ENCODE peak calls at places on chromosome 10, in six cellular contexts. F is GM12878, L is hepatocyte, J is A549, I is colonic mucosa, T is keratinocyte. A is an unnamed sample.

GRCh38 chr10:68800196-68800595 is 27.1 kb upstream of the STOX1 start:
- DNase-seq in I (no peak), T (no peak), J (no peak), F (no peak), L (no peak), A (no peak)

GRCh38 chr10:80137031-80137712 is 4.6 kb downstream of the PLAC9 start:
- DNase-seq in I (no peak), F (no peak), L (peak), T (no peak), J (no peak), A (peak)

GRCh38 chr10:86646933-86647332 is 7.4 kb upstream of the OPN4 start:
- DNase-seq in I (no peak), F (no peak), J (no peak), T (no peak), L (no peak), A (no peak)

GRCh38 chr10:27099448-27099847 is 846 bp downstream of the ANKRD26 start:
- DNase-seq in T (no peak), L (no peak), J (no peak), F (no peak), I (no peak), A (no peak)

GRCh38 chr10:79070091-79070610 is 1.4 kb downstream of the ZMIZ1 start:
- DNase-seq in J (no peak), I (peak), T (no peak), L (peak), F (no peak), A (no peak)

GRCh38 chr10:30630571-30630970 is 1.0 kb upstream of the LYZL2 start:
- DNase-seq in F (no peak), L (no peak), J (no peak), I (no peak), T (no peak), A (no peak)

GRCh38 chr10:125160856-125161569 is 650 bp upstream of the CTBP2 start:
- DNase-seq in F (no peak), L (peak), T (no peak), J (peak), I (peak), A (peak)

GRCh38 chr10:131811239-131812011 is 89.4 kb upstream of the PPP2R2D start:
- DNase-seq in J (no peak), T (no peak), I (peak), L (no peak), F (no peak), A (no peak)

GRCh38 chr10:110641256-110641655 is 2.9 kb upstream of the RBM20 start:
- DNase-seq in J (peak), F (no peak), I (no peak), L (peak), T (no peak), A (no peak)

GRCh38 chr10:80357000-80357803 is 621 bp downstream of the DYDC2 start:
- DNase-seq in L (peak), F (no peak), T (no peak), J (peak), I (no peak), A (no peak)

GRCh38 chr10:116030576-116030975 is 242.4 kb downstream of the GFRA1 start:
- DNase-seq in T (no peak), J (no peak), F (no peak), I (no peak), L (peak), A (no peak)

DNA sequence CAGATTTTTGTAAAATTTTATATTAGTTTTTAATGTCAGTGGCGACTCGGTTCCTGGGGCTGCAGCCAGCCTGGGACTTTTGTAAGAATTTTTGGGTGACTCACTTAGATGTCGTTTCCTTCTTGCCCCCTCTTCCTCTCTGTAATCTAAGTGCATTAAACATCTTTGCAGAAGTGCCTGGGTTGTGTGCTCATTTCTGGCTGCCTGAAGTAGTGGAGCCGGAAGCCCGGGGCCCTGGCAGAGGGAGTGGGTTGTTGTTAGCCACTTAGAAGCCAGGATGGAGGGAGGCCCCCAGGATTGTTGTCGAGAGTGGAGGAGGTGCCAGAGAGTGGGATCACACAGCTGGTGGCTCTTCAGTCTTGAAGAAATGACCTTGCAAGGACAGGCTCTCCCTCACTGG is 11.0 kb upstream of the TRIM8 start:
- DNase-seq in I (no peak), L (no peak), J (no peak), T (no peak), F (no peak), A (no peak)
- H3K27ac ChIP-seq in I (peak), L (peak), J (peak), T (no peak), F (no peak), A (peak)

GRCh38 chr10:17084989-17085725 is 44.5 kb downstream of the CUBN start:
- DNase-seq in T (no peak), J (no peak), L (no peak), I (no peak), F (no peak), A (no peak)
- H3K27ac ChIP-seq in T (no peak), J (no peak), L (no peak), I (no peak), F (no peak), A (no peak)

GRCh38 chr10:123890761-123891146 is 853 bp downstream of the CPXM2 start:
- DNase-seq in J (no peak), I (no peak), F (no peak), L (no peak), T (no peak), A (no peak)
- H3K27ac ChIP-seq in J (no peak), I (peak), F (no peak), L (no peak), T (no peak), A (no peak)

DNA sequence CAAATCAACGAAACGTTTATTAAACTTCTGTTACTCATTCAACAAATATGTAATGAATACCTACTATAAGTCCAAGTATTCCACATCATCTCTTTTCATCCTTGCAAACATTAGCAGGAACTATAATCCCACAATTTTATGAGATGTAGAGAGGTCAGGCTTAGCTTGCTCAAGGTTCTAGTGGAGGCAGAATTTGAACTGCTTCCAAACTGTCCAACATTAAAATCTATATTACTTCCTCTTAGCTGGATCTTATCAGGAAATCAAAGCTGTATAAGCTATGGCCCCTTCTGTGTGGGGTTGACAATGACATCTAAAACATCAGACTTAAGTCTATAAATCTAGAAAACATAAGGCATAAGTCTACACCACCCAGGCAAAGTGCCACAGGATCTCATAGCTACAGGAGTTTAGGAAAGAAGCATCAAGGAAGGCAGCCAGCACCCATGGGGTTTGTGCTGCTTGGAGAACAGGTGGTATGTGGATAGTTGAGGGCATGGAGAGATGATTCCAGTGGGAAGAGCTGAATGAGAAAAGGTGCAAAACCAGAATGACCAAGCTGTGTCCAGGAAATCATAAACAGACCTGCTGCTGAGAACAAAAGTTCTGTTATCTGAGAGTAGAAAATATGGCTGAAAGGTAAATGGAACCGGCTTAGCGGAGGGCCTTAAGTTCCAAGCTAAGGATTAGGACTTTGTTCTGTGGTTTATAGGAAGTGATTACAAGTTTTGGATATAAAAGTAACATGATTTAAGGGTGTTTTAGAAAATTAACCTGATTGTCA is 34.5 kb downstream of the PAPSS2 start:
- DNase-seq in L (no peak), J (peak), T (no peak), I (peak), F (no peak), A (no peak)
- H3K27ac ChIP-seq in L (peak), J (peak), T (no peak), I (peak), F (no peak), A (no peak)

DNA sequence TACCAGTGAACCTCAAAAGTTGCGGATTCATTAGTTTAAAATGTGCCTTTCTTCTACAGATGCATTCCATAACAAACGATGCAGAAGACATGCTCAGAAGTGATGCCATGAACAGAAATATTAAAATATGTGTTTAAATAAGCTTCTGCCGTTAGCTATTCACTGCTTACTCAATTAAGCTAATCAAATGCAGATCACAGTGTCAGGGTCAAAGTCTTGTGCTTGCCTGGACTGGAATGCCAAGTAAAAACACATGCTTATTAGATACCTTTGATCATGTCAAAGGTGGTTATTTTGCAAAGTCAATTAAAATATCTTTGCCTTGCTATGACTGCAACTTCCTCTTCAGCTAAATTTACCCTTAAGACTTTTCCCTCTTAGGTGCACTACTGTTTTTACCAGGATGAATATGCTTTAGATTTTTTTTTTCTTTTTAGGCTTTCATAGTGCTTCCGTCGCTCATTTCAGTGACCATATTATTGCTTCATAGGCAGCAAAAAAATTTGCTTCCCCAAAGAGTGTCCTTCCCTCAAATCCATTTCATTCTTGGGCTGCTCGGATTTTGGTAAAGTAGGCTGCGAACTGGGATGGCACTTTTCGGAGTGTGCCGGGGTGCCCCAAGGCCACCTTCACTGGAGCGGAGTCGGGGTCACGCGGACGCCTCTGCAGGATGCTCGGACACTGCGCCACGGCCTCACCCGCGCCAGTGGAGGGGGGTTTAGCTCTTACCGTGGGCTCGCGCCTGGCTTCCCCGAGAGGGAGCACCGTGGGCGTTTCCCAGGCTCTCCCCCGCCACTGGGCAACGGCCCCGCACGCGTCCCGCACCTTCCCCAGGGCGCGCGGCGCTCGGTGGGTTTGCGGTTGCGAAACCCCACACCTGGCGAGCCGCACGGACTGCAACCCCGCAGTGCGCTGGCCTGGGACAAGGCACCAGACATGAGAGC is 743 bp downstream of the ASB13 start:
- DNase-seq in J (no peak), L (peak), I (peak), F (no peak), T (no peak), A (no peak)
- H3K27ac ChIP-seq in J (peak), L (peak), I (peak), F (no peak), T (peak), A (no peak)

DNA sequence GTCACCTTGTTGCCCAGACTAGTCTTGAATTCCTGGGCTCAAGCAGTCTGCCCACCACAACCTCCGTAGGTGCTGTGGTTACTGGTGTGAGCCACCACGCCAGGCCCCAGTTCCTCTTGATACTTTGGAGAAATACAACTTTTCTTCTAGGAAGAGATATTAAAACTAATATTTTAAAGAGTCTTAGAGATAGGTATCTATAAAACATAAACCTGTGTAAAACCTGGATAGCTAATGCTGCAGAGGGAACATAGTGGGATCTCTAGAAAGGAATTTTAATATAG is 4.8 kb upstream of the GDI2 start:
- DNase-seq in L (no peak), F (no peak), J (no peak), I (no peak), T (no peak), A (no peak)
- H3K27ac ChIP-seq in L (no peak), F (peak), J (no peak), I (no peak), T (no peak), A (no peak)

GRCh38 chr10:72738476-72738875 is 46.5 kb downstream of the MCU start:
- DNase-seq in I (no peak), L (peak), F (no peak), T (no peak), J (no peak), A (no peak)
- H3K27ac ChIP-seq in I (no peak), L (peak), F (no peak), T (no peak), J (no peak), A (no peak)

DNA sequence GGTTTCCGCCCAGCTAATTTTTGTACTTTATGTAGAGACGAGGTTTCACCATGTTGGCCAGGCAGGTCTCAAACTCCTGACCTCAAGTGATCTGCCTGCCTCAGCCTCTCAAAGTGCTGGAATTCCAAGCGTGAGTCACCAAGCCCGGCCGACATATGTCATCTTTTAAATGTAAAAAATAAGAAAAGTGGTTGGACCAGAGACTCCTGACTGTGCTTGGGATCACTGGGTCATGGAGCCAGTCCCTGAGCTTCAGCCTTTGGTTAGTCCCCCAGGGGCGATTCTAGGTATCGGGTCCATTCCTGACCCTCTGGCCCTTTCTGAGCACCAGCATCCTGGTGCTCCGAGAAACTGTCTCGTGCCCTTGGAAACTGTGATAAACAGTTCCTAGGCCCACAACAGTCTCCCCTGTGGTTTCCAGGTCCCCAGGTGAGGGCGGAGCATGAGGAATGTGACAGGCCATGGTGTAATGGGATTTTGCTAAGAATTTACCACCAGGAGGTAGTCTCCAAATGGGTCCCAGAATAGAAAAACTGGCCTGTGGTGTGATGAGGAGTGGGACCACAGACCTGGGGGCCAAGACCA is 32.8 kb downstream of the UBTD1 start:
- DNase-seq in J (no peak), L (no peak), I (no peak), T (no peak), F (no peak), A (no peak)
- H3K27ac ChIP-seq in J (peak), L (no peak), I (no peak), T (no peak), F (no peak), A (no peak)